ENCODE peak calls at places on chromosomes 6 and 20, in five cellular contexts. Q is A549, J is mammary epithelial cell, C is ovary, X is glutamatergic neuron. R is an unnamed sample.

GRCh38 chr6:49423817-49424216 is 39.2 kb downstream of the MMUT start:
- DNase-seq in J (peak; percentile 10), Q (peak; percentile 4), X (no peak), C (no peak), R (no peak)

GRCh38 chr6:138956244-138956924 is 31.7 kb downstream of the REPS1 start:
- DNase-seq in J (no peak), X (no peak), C (no peak), Q (no peak), R (no peak)

GRCh38 chr6:128713461-128713860 is 169.5 kb upstream of the LAMA2 start:
- DNase-seq in X (no peak), Q (no peak), J (no peak), C (no peak), R (no peak)

GRCh38 chr20:14335122-14335521 is 2.3 kb downstream of the FLRT3 start:
- DNase-seq in X (no peak), Q (no peak), C (no peak), J (no peak), R (no peak)

GRCh38 chr20:60060006-60060557 is 101.9 kb downstream of the CDH26 start:
- DNase-seq in J (no peak), C (no peak), X (no peak), Q (no peak), R (no peak)

GRCh38 chr6:14995966-14996602 is 249.8 kb upstream of the JARID2 start:
- DNase-seq in J (no peak), C (no peak), X (no peak), Q (no peak), R (no peak)

GRCh38 chr6:133241901-133242760 is 974 bp downstream of the EYA4 start:
- DNase-seq in J (peak; percentile 35), X (peak; percentile 57), C (no peak), Q (peak; percentile 54), R (no peak)

GRCh38 chr6:26268659-26269402 is 96.2 kb upstream of the BTN3A2 start:
- DNase-seq in C (no peak), X (no peak), J (peak; percentile 84), Q (no peak), R (no peak)

GRCh38 chr20:10777713-10778112 is 103.9 kb upstream of the JAG1 start:
- DNase-seq in J (no peak), Q (no peak), C (no peak), X (no peak), R (no peak)

GRCh38 chr6:116881236-116881635 is 4.2 kb downstream of the RFX6 start:
- DNase-seq in Q (no peak), X (no peak), J (no peak), C (no peak), R (no peak)

GRCh38 chr20:53621482-53622246 is 28.0 kb upstream of the ZNF217 start:
- DNase-seq in J (peak; percentile 89), Q (peak; percentile 96), C (peak; percentile 68), X (no peak), R (no peak)

GRCh38 chr6:150910561-150910960 is 45.1 kb downstream of the MTHFD1L start:
- DNase-seq in X (no peak), Q (peak; percentile 35), J (no peak), C (no peak), R (no peak)

GRCh38 chr20:8721098-8721497 is 347.8 kb upstream of the PLCB4 start:
- DNase-seq in Q (peak; percentile 64), X (peak; percentile 40), C (no peak), J (peak; percentile 12), R (no peak)

GRCh38 chr6:6331393-6331792 is 10.9 kb upstream of the F13A1 start:
- DNase-seq in C (no peak), J (no peak), Q (no peak), X (no peak), R (no peak)

GRCh38 chr20:54219751-54220426 is 12.0 kb downstream of the PFDN4 start:
- DNase-seq in J (peak; percentile 28), C (no peak), X (no peak), Q (peak; percentile 60), R (no peak)

GRCh38 chr20:38731738-38732113 is 7.4 kb downstream of the SLC32A1 start:
- DNase-seq in C (no peak), X (no peak), Q (no peak), J (no peak), R (no peak)

GRCh38 chr20:59253779-59254319 is 46.6 kb upstream of the EDN3 start:
- DNase-seq in C (no peak), X (no peak), Q (no peak), J (no peak), R (no peak)

GRCh38 chr6:166770216-166771116 is 143.4 kb upstream of the RPS6KA2 start:
- DNase-seq in J (no peak), Q (no peak), X (no peak), C (no peak), R (no peak)

GRCh38 chr20:440636-441035 is 21.7 kb downstream of the TBC1D20 start:
- DNase-seq in C (no peak), J (no peak), X (no peak), Q (no peak), R (no peak)

GRCh38 chr6:136886110-136886509 is 36.0 kb upstream of the SLC35D3 start:
- DNase-seq in C (no peak), J (peak; percentile 60), Q (no peak), X (no peak), R (no peak)

GRCh38 chr6:158488065-158488464 is 71.8 kb upstream of the TMEM181 start:
- DNase-seq in C (no peak), Q (peak; percentile 36), X (no peak), J (peak; percentile 90), R (no peak)

GRCh38 chr6:95866732-95867131 is 149.0 kb upstream of the FUT9 start:
- DNase-seq in X (peak; percentile 32), C (no peak), J (no peak), Q (peak; percentile 3), R (no peak)

GRCh38 chr20:61734733-61735502 is 330.8 kb downstream of the TAF4 start:
- DNase-seq in J (no peak), C (no peak), Q (no peak), X (no peak), R (no peak)

GRCh38 chr6:33827546-33828451 is 24.0 kb upstream of the MLN start:
- DNase-seq in J (no peak), C (no peak), X (no peak), Q (no peak), R (no peak)

GRCh38 chr6:143015300-143015706 is 45.4 kb upstream of the AIG1 start:
- DNase-seq in Q (no peak), J (peak; percentile 33), C (no peak), X (no peak), R (no peak)

GRCh38 chr6:6679633-6680032 is 91.1 kb downstream of the LY86 start:
- DNase-seq in C (no peak), Q (no peak), X (no peak), J (no peak), R (no peak)

GRCh38 chr20:23320317-23320716 is 30.3 kb upstream of the NXT1 start:
- DNase-seq in J (no peak), X (no peak), Q (peak; percentile 55), C (no peak), R (no peak)

GRCh38 chr20:49460916-49461315 is 21.6 kb downstream of the KCNB1 start:
- DNase-seq in J (peak; percentile 81), Q (no peak), C (no peak), X (no peak), R (no peak)

GRCh38 chr6:4323322-4323721 is 187.9 kb upstream of the ECI2 start:
- DNase-seq in C (no peak), Q (no peak), X (no peak), J (no peak), R (no peak)

GRCh38 chr20:25863536-25864325 is 167.1 kb upstream of the ZNF337 start:
- DNase-seq in X (peak; percentile 36), Q (no peak), J (no peak), C (no peak), R (no peak)

DNA sequence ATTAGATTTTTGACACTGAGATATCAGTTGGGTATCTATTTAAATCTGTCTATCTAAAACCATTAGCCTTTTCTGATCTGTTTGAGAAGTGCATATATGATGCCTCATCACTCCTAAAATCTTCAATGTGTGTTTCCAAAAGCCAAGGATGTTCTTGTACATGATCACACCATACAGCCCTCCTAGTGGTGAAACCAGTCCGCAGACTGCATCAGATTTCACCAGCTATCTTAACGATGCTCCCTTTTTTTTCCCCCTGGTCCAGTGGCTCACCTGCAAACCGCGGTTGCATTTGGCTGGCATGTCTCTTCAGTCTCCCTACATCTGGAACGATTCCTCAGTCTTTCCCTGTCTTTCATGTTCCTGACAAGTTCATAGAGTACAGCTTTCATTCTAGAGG is 4.0 kb downstream of the KIZ start:
- DNase-seq in X (no peak), C (no peak), J (no peak), Q (no peak), R (no peak)
- TF ChIP-seq CTCF in X (no peak), C (no peak), J (no peak), Q (no peak), R (no peak)

GRCh38 chr20:46308258-46309157 is at the start of gene CDH22:
- DNase-seq in Q (peak; percentile 49), X (peak; percentile 83), J (no peak), C (peak; percentile 44), R (no peak)
- TF ChIP-seq CTCF in Q (peak; percentile 41), X (peak; percentile 71), J (no peak), C (no peak), R (no peak)

DNA sequence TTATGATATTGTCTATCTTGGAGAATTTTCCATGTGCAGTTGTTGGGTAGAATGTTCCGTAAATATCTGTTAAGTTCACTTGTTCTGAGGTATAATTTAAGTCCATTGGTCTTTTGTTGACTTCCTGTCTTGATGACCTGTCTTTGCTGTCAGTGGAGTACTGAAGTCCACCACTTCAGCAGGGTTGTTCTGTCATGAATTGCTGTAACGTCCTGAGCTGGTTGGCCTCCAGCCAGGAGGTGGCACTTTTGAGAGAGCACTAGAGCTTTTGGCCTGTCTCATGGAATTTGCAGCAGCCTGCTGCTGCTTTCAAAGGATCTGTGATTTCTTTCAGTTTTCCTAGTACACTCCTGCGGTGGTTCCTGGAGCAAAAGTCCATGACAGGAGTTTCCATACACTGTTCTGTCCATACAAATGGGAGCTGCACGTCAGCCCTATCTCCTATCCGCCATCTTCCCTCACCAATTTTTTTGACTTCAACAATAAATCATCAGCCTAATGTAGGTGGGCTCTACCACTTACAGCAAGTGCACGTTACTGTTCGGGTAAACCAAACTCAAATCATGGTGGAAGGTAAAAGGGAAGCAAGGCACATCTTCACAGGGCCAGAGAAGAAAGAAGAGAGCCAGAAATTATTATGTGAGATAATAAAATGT is 46.9 kb upstream of the TRERF1 start:
- DNase-seq in J (no peak), C (no peak), Q (no peak), X (no peak), R (no peak)
- TF ChIP-seq CTCF in J (no peak), C (no peak), Q (no peak), X (no peak), R (no peak)

GRCh38 chr6:35202066-35202546 is 11.7 kb upstream of the SCUBE3 start:
- DNase-seq in C (no peak), J (no peak), X (no peak), Q (no peak), R (no peak)
- TF ChIP-seq CTCF in C (no peak), J (no peak), X (no peak), Q (no peak), R (no peak)

GRCh38 chr6:90689172-90689571 is 102.3 kb upstream of the MAP3K7 start:
- DNase-seq in Q (no peak), J (no peak), C (no peak), X (no peak), R (no peak)

GRCh38 chr6:90694802-90695201 is 107.9 kb upstream of the MAP3K7 start:
- DNase-seq in J (no peak), C (no peak), Q (no peak), X (no peak), R (no peak)

GRCh38 chr6:90687751-90688380 is 101.0 kb upstream of the MAP3K7 start:
- DNase-seq in Q (no peak), X (no peak), J (peak; percentile 6), C (no peak), R (no peak)

GRCh38 chr6:90695316-90695715 is 108.4 kb upstream of the MAP3K7 start:
- DNase-seq in C (no peak), X (no peak), J (no peak), Q (no peak), R (no peak)

GRCh38 chr6:90691823-90692222 is 105.0 kb upstream of the MAP3K7 start:
- DNase-seq in Q (no peak), J (peak; percentile 6), C (no peak), X (no peak), R (no peak)
- TF ChIP-seq CTCF in Q (no peak), J (peak; percentile 49), C (no peak), X (peak; percentile 40), R (no peak)